ENCODE peak calls at places on chromosome 7, in five cellular contexts. E is stomach, S is hypothalamus, J is lung microvascular endothelial cell, W is esophagus squamous epithelium. B is an unnamed sample.

GRCh38 chr7:13988765-13989137 is 715 bp downstream of the ETV1 start:
- DNase-seq in J (peak), E (no peak), S (no peak), W (no peak), B (peak)

GRCh38 chr7:150961510-150962284 is 16.4 kb downstream of the KCNH2 start:
- DNase-seq in S (no peak), J (no peak), E (no peak), W (no peak), B (no peak)

GRCh38 chr7:70316745-70317144 is 718.5 kb downstream of the AUTS2 start:
- DNase-seq in W (no peak), J (no peak), S (no peak), E (no peak), B (no peak)

GRCh38 chr7:8700076-8700624 is 266.7 kb downstream of the NXPH1 start:
- DNase-seq in E (no peak), S (no peak), W (no peak), J (no peak), B (no peak)

GRCh38 chr7:43721193-43721806 is 8.0 kb downstream of the COA1 start:
- DNase-seq in W (no peak), E (no peak), J (peak), S (no peak), B (peak)

GRCh38 chr7:141158562-141158961 is 84.7 kb downstream of the TMEM178B start:
- DNase-seq in J (no peak), E (no peak), S (no peak), W (no peak), B (peak)

GRCh38 chr7:22418251-22419046 is 61.5 kb upstream of the RAPGEF5 start:
- DNase-seq in S (no peak), W (no peak), E (no peak), J (no peak), B (no peak)

GRCh38 chr7:66075590-66076458 is at the start of gene ASL:
- DNase-seq in J (peak), W (peak), E (peak), S (peak), B (peak)

GRCh38 chr7:42930889-42931288 is 1.1 kb downstream of the PSMA2 start:
- DNase-seq in J (peak), S (no peak), W (no peak), E (no peak), B (no peak)

GRCh38 chr7:75994388-75995051 is at the start of gene TMEM120A:
- DNase-seq in J (peak), S (peak), W (peak), E (peak), B (peak)

GRCh38 chr7:98348726-98349474 is 52.0 kb downstream of the BAIAP2L1 start:
- DNase-seq in S (no peak), J (no peak), W (no peak), E (no peak), B (no peak)

GRCh38 chr7:1418505-1419309 is 40.6 kb downstream of the MICALL2 start:
- DNase-seq in E (no peak), S (no peak), W (no peak), J (peak), B (no peak)

GRCh38 chr7:123570390-123571182 is 13.0 kb upstream of the NDUFA5 start:
- DNase-seq in E (no peak), S (no peak), W (no peak), J (peak), B (no peak)

GRCh38 chr7:76346097-76346496 is 12.7 kb downstream of the YWHAG start:
- DNase-seq in J (no peak), W (no peak), E (peak), S (no peak), B (no peak)

GRCh38 chr7:39651262-39651661 is 27.9 kb downstream of the RALA start:
- DNase-seq in W (no peak), E (no peak), S (no peak), J (no peak), B (peak)

GRCh38 chr7:78134256-78134655 is 335.7 kb downstream of the PHTF2 start:
- DNase-seq in W (no peak), E (no peak), S (no peak), J (peak), B (peak)

GRCh38 chr7:88184848-88185304 is 35.0 kb downstream of the SRI start:
- DNase-seq in J (no peak), S (peak), E (no peak), W (no peak), B (peak)

GRCh38 chr7:749121-749520 is 22.0 kb upstream of the PRKAR1B start:
- DNase-seq in W (no peak), E (peak), J (no peak), S (no peak), B (no peak)

B was measured in GM03348.